ENCODE peak calls at places on chromosomes 2 and 18, in five cellular contexts. S is ACHN; U is activated naive CD8-positive, alpha-beta T cell treated with anti-CD3 and anti-CD28 coated beads, Interleukin-2, amount 50 U/mL, for 24 hours; Q is SW 1271; H is activated naive CD4-positive, alpha-beta T cell. C is an unnamed sample.

GRCh38 chr2:83365476-83365875 is 1093.6 kb downstream of the SUCLG1 start:
- DNase-seq in Q (no peak), U (no peak), S (no peak), H (no peak), C (no peak)

GRCh38 chr18:7987284-7987976 is 420.3 kb downstream of the PTPRM start:
- DNase-seq in H (no peak), Q (no peak), U (no peak), S (peak; percentile 56), C (peak; percentile 31)

GRCh38 chr18:75183524-75183923 is 25.4 kb downstream of the PTGR3 start:
- DNase-seq in U (no peak), H (no peak), Q (no peak), S (peak; percentile 48), C (no peak)

GRCh38 chr2:235658371-235659174 is 164.7 kb downstream of the AGAP1 start:
- DNase-seq in U (no peak), S (no peak), Q (no peak), H (no peak), C (no peak)

GRCh38 chr2:123207245-123207644 is 817.8 kb upstream of the CNTNAP5 start:
- DNase-seq in S (no peak), Q (no peak), H (no peak), U (no peak), C (no peak)

GRCh38 chr2:173978447-173978846 is 13.3 kb upstream of the SP3 start:
- DNase-seq in Q (no peak), S (no peak), H (no peak), U (peak; percentile 15), C (no peak)

GRCh38 chr2:206160124-206160806 is 570 bp downstream of the EEF1B2 start:
- DNase-seq in U (no peak), H (no peak), S (no peak), Q (no peak), C (no peak)

GRCh38 chr2:186068154-186068826 is 329.7 kb downstream of the FSIP2 start:
- DNase-seq in H (no peak), U (no peak), Q (no peak), S (no peak), C (no peak)

GRCh38 chr2:166665991-166666940 is 172.2 kb upstream of the SCN7A start:
- DNase-seq in U (no peak), Q (no peak), S (no peak), H (no peak), C (no peak)

GRCh38 chr2:47119001-47119400 is 36.1 kb downstream of the STPG4 start:
- DNase-seq in U (no peak), Q (no peak), H (no peak), S (no peak), C (no peak)

GRCh38 chr2:69097148-69097610 is 84.2 kb downstream of the ANTXR1 start:
- DNase-seq in S (no peak), Q (no peak), H (no peak), U (no peak), C (no peak)

GRCh38 chr2:115214050-115214449 is 771.6 kb downstream of the DPP10 start:
- DNase-seq in S (no peak), H (no peak), Q (no peak), U (no peak), C (no peak)

C was measured in brain pericyte.